ENCODE peak calls at places on chromosomes 6 and 20, in six cellular contexts. One of them, this sample, is unnamed.

GRCh38 chr20:51768759-51769517 is 748 bp upstream of the ATP9A start:
- DNase-seq in astrocyte of the cerebellum: no peak
- DNase-seq in H7: peak; percentile 49
- DNase-seq in tibial artery: no peak
- DNase-seq in fibroblast of villous mesenchyme: no peak
- DNase-seq in choroid plexus epithelial cell: no peak
- DNase-seq in this sample: no peak

GRCh38 chr6:1611322-1611571 is 1.5 kb downstream of the FOXC1 start:
- DNase-seq in tibial artery: no peak
- DNase-seq in H7: peak; percentile 93
- DNase-seq in choroid plexus epithelial cell: no peak
- DNase-seq in fibroblast of villous mesenchyme: no peak
- DNase-seq in astrocyte of the cerebellum: no peak
- DNase-seq in this sample: no peak

GRCh38 chr20:60695223-60695622 is 556.8 kb upstream of the CDH4 start:
- DNase-seq in fibroblast of villous mesenchyme: peak; percentile 36
- DNase-seq in astrocyte of the cerebellum: peak; percentile 42
- DNase-seq in tibial artery: no peak
- DNase-seq in H7: no peak
- DNase-seq in choroid plexus epithelial cell: peak; percentile 14
- DNase-seq in this sample: no peak

GRCh38 chr6:159035891-159036290 is 8.9 kb downstream of the TAGAP start:
- DNase-seq in astrocyte of the cerebellum: no peak
- DNase-seq in fibroblast of villous mesenchyme: no peak
- DNase-seq in tibial artery: no peak
- DNase-seq in H7: peak; percentile 35
- DNase-seq in choroid plexus epithelial cell: no peak
- DNase-seq in this sample: no peak

GRCh38 chr20:15316556-15316955 is 979.1 kb upstream of the FLRT3 start:
- DNase-seq in H7: no peak
- DNase-seq in choroid plexus epithelial cell: no peak
- DNase-seq in fibroblast of villous mesenchyme: no peak
- DNase-seq in tibial artery: no peak
- DNase-seq in astrocyte of the cerebellum: no peak
- DNase-seq in this sample: no peak

GRCh38 chr20:63640086-63640485 is 13.1 kb downstream of the STMN3 start:
- DNase-seq in fibroblast of villous mesenchyme: no peak
- DNase-seq in H7: no peak
- DNase-seq in astrocyte of the cerebellum: no peak
- DNase-seq in choroid plexus epithelial cell: no peak
- DNase-seq in tibial artery: no peak
- DNase-seq in this sample: no peak

GRCh38 chr6:33787954-33788693 is 806 bp downstream of the LEMD2 start:
- DNase-seq in tibial artery: peak; percentile 88
- DNase-seq in astrocyte of the cerebellum: no peak
- DNase-seq in fibroblast of villous mesenchyme: peak; percentile 91
- DNase-seq in H7: peak; percentile 88
- DNase-seq in choroid plexus epithelial cell: peak; percentile 92
- DNase-seq in this sample: peak; percentile 92

GRCh38 chr20:44863661-44864060 is 21.8 kb upstream of the YWHAB start:
- DNase-seq in choroid plexus epithelial cell: no peak
- DNase-seq in tibial artery: no peak
- DNase-seq in fibroblast of villous mesenchyme: no peak
- DNase-seq in astrocyte of the cerebellum: no peak
- DNase-seq in H7: no peak
- DNase-seq in this sample: no peak

GRCh38 chr6:111418971-111419693 is 63.9 kb downstream of the REV3L start:
- DNase-seq in choroid plexus epithelial cell: peak; percentile 72
- DNase-seq in fibroblast of villous mesenchyme: peak; percentile 63
- DNase-seq in astrocyte of the cerebellum: peak; percentile 47
- DNase-seq in H7: no peak
- DNase-seq in tibial artery: no peak
- DNase-seq in this sample: no peak

GRCh38 chr6:152170702-152171667 is 363.5 kb downstream of the ESR1 start:
- DNase-seq in fibroblast of villous mesenchyme: peak; percentile 74
- DNase-seq in tibial artery: no peak
- DNase-seq in H7: no peak
- DNase-seq in choroid plexus epithelial cell: peak; percentile 84
- DNase-seq in astrocyte of the cerebellum: peak; percentile 81
- DNase-seq in this sample: no peak

GRCh38 chr20:22700387-22700786 is 116.0 kb upstream of the FOXA2 start:
- DNase-seq in H7: no peak
- DNase-seq in fibroblast of villous mesenchyme: no peak
- DNase-seq in tibial artery: peak; percentile 80
- DNase-seq in choroid plexus epithelial cell: peak; percentile 83
- DNase-seq in astrocyte of the cerebellum: peak; percentile 8
- DNase-seq in this sample: no peak

GRCh38 chr6:47159763-47160162 is 117.6 kb upstream of the ADGRF1 start:
- DNase-seq in choroid plexus epithelial cell: no peak
- DNase-seq in tibial artery: no peak
- DNase-seq in astrocyte of the cerebellum: no peak
- DNase-seq in H7: no peak
- DNase-seq in fibroblast of villous mesenchyme: no peak
- DNase-seq in this sample: no peak

GRCh38 chr6:82588020-82588419 is 224.4 kb downstream of the TPBG start:
- DNase-seq in fibroblast of villous mesenchyme: peak; percentile 8
- DNase-seq in astrocyte of the cerebellum: no peak
- DNase-seq in H7: no peak
- DNase-seq in tibial artery: no peak
- DNase-seq in choroid plexus epithelial cell: no peak
- DNase-seq in this sample: no peak

GRCh38 chr6:144353871-144354314 is 68.8 kb downstream of the UTRN start:
- DNase-seq in astrocyte of the cerebellum: no peak
- DNase-seq in H7: no peak
- DNase-seq in choroid plexus epithelial cell: no peak
- DNase-seq in fibroblast of villous mesenchyme: no peak
- DNase-seq in tibial artery: no peak
- DNase-seq in this sample: no peak

GRCh38 chr20:50670126-50670862 is 21.0 kb downstream of the RIPOR3 start:
- DNase-seq in H7: no peak
- DNase-seq in fibroblast of villous mesenchyme: no peak
- DNase-seq in astrocyte of the cerebellum: no peak
- DNase-seq in choroid plexus epithelial cell: no peak
- DNase-seq in tibial artery: no peak
- DNase-seq in this sample: no peak

GRCh38 chr6:16519265-16520242 is 241.7 kb downstream of the ATXN1 start:
- DNase-seq in choroid plexus epithelial cell: no peak
- DNase-seq in astrocyte of the cerebellum: no peak
- DNase-seq in fibroblast of villous mesenchyme: no peak
- DNase-seq in H7: peak; percentile 15
- DNase-seq in tibial artery: no peak
- DNase-seq in this sample: no peak

GRCh38 chr6:34981951-34982350 is 92.9 kb downstream of the ANKS1A start:
- DNase-seq in tibial artery: no peak
- DNase-seq in astrocyte of the cerebellum: no peak
- DNase-seq in choroid plexus epithelial cell: peak; percentile 35
- DNase-seq in H7: no peak
- DNase-seq in fibroblast of villous mesenchyme: no peak
- DNase-seq in this sample: no peak

GRCh38 chr6:90722648-90723047 is 135.8 kb upstream of the MAP3K7 start:
- DNase-seq in H7: no peak
- DNase-seq in astrocyte of the cerebellum: no peak
- DNase-seq in choroid plexus epithelial cell: no peak
- DNase-seq in tibial artery: no peak
- DNase-seq in fibroblast of villous mesenchyme: no peak
- DNase-seq in this sample: no peak

GRCh38 chr20:25071722-25072121 is 10.2 kb downstream of the VSX1 start:
- DNase-seq in tibial artery: no peak
- DNase-seq in astrocyte of the cerebellum: no peak
- DNase-seq in H7: peak; percentile 61
- DNase-seq in choroid plexus epithelial cell: no peak
- DNase-seq in fibroblast of villous mesenchyme: no peak
- DNase-seq in this sample: no peak

GRCh38 chr6:7467007-7467897 is 74.2 kb upstream of the DSP start:
- DNase-seq in choroid plexus epithelial cell: peak; percentile 15
- DNase-seq in H7: no peak
- DNase-seq in astrocyte of the cerebellum: no peak
- DNase-seq in tibial artery: no peak
- DNase-seq in fibroblast of villous mesenchyme: peak; percentile 44
- DNase-seq in this sample: no peak

GRCh38 chr6:7463785-7464184 is 74.2 kb downstream of the RIOK1 start:
- DNase-seq in tibial artery: no peak
- DNase-seq in H7: peak; percentile 64
- DNase-seq in choroid plexus epithelial cell: peak; percentile 14
- DNase-seq in fibroblast of villous mesenchyme: peak; percentile 52
- DNase-seq in astrocyte of the cerebellum: no peak
- DNase-seq in this sample: no peak

GRCh38 chr6:7471171-7471570 is 70.3 kb upstream of the DSP start:
- DNase-seq in astrocyte of the cerebellum: no peak
- DNase-seq in H7: no peak
- DNase-seq in tibial artery: no peak
- DNase-seq in fibroblast of villous mesenchyme: no peak
- DNase-seq in choroid plexus epithelial cell: no peak
- DNase-seq in this sample: no peak

GRCh38 chr6:7469696-7470095 is 71.8 kb upstream of the DSP start:
- DNase-seq in fibroblast of villous mesenchyme: peak; percentile 49
- DNase-seq in astrocyte of the cerebellum: no peak
- DNase-seq in choroid plexus epithelial cell: no peak
- DNase-seq in tibial artery: no peak
- DNase-seq in H7: no peak
- DNase-seq in this sample: no peak

DNA sequence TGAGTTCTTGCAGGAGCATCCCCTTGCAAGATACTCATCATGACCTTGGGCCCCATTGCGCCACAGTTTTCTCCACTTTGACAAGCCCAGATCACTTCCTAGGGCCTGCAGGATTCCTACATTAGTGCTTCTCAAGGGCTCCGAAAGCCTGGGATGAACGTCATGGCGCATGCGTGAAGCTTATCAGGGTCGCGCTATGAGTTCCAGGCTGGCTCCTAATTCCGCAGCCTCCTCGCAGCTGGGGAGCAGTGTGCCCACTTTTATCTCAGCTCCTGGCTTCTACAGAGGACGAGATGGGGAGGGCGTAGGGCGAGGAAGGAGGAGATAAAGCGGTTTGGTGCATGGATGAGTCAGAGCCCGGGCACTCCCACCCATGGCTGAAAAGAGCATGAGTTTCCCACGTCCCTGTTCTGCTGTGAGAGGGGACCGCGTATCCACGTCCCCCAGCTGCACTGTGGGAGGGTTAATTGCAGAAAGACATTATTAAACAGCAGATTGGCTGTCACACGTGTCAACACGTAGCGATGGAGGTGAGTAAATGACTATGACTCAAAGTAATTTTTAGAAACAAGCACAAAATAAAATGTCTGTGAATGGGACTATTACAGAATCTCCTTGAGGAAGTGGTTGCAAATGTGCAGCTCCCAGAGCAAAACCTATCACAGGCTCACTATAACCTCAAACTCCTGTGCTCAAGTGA is 72.9 kb upstream of the DSP start:
- DNase-seq in astrocyte of the cerebellum: no peak
- DNase-seq in fibroblast of villous mesenchyme: peak; percentile 89
- DNase-seq in choroid plexus epithelial cell: peak; percentile 46
- DNase-seq in H7: no peak
- DNase-seq in tibial artery: no peak
- DNase-seq in this sample: peak; percentile 21
- H3K4me3 ChIP-seq in astrocyte of the cerebellum: no peak overlapping the region
- H3K4me3 ChIP-seq in fibroblast of villous mesenchyme: peak overlapping the region; percentile 53
- H3K4me3 ChIP-seq in choroid plexus epithelial cell: peak overlapping the region; percentile 39
- H3K4me3 ChIP-seq in H7: no peak overlapping the region
- H3K4me3 ChIP-seq in tibial artery: peak overlapping the region; percentile 31
- H3K4me3 ChIP-seq in this sample: peak overlapping the region; percentile 22

GRCh38 chr6:42140756-42141602 is 1.4 kb downstream of the C6orf132 start:
- DNase-seq in fibroblast of villous mesenchyme: no peak
- DNase-seq in H7: no peak
- DNase-seq in tibial artery: peak; percentile 73
- DNase-seq in astrocyte of the cerebellum: no peak
- DNase-seq in choroid plexus epithelial cell: peak; percentile 69
- DNase-seq in this sample: no peak
- H3K4me3 ChIP-seq in fibroblast of villous mesenchyme: no peak overlapping the region
- H3K4me3 ChIP-seq in H7: peak overlapping the region; percentile 71
- H3K4me3 ChIP-seq in tibial artery: no peak overlapping the region
- H3K4me3 ChIP-seq in astrocyte of the cerebellum: peak overlapping the region; percentile 50
- H3K4me3 ChIP-seq in choroid plexus epithelial cell: peak overlapping the region; percentile 71
- H3K4me3 ChIP-seq in this sample: no peak overlapping the region

GRCh38 chr6:43226192-43226851 is 3.0 kb downstream of the DNPH1 start:
- DNase-seq in fibroblast of villous mesenchyme: no peak
- DNase-seq in choroid plexus epithelial cell: no peak
- DNase-seq in H7: peak; percentile 19
- DNase-seq in tibial artery: no peak
- DNase-seq in astrocyte of the cerebellum: no peak
- DNase-seq in this sample: peak; percentile 22
- H3K4me3 ChIP-seq in fibroblast of villous mesenchyme: no peak overlapping the region
- H3K4me3 ChIP-seq in choroid plexus epithelial cell: no peak overlapping the region
- H3K4me3 ChIP-seq in H7: no peak overlapping the region
- H3K4me3 ChIP-seq in tibial artery: no peak overlapping the region
- H3K4me3 ChIP-seq in astrocyte of the cerebellum: no peak overlapping the region
- H3K4me3 ChIP-seq in this sample: no peak overlapping the region

GRCh38 chr6:129491436-129491835 is 218.5 kb downstream of the ARHGAP18 start:
- DNase-seq in tibial artery: no peak
- DNase-seq in fibroblast of villous mesenchyme: no peak
- DNase-seq in astrocyte of the cerebellum: no peak
- DNase-seq in choroid plexus epithelial cell: peak; percentile 66
- DNase-seq in H7: no peak
- DNase-seq in this sample: no peak
- H3K4me3 ChIP-seq in tibial artery: no peak overlapping the region
- H3K4me3 ChIP-seq in fibroblast of villous mesenchyme: peak overlapping the region; percentile 66
- H3K4me3 ChIP-seq in astrocyte of the cerebellum: no peak overlapping the region
- H3K4me3 ChIP-seq in choroid plexus epithelial cell: no peak overlapping the region
- H3K4me3 ChIP-seq in H7: no peak overlapping the region
- H3K4me3 ChIP-seq in this sample: no peak overlapping the region

GRCh38 chr6:36443498-36443844 is 671 bp downstream of the KCTD20 start:
- DNase-seq in tibial artery: no peak
- DNase-seq in H7: no peak
- DNase-seq in fibroblast of villous mesenchyme: no peak
- DNase-seq in astrocyte of the cerebellum: no peak
- DNase-seq in choroid plexus epithelial cell: peak; percentile 34
- DNase-seq in this sample: no peak

GRCh38 chr6:36442083-36442670 is 477 bp downstream of the PXT1 start:
- DNase-seq in tibial artery: no peak
- DNase-seq in choroid plexus epithelial cell: no peak
- DNase-seq in astrocyte of the cerebellum: no peak
- DNase-seq in H7: no peak
- DNase-seq in fibroblast of villous mesenchyme: no peak
- DNase-seq in this sample: peak; percentile 24

GRCh38 chr6:36442671-36443497 is at the start of the genes KCTD20 and PXT1:
- DNase-seq in tibial artery: peak; percentile 91
- DNase-seq in choroid plexus epithelial cell: peak; percentile 86
- DNase-seq in fibroblast of villous mesenchyme: peak; percentile 89
- DNase-seq in H7: peak; percentile 92
- DNase-seq in astrocyte of the cerebellum: peak; percentile 44
- DNase-seq in this sample: peak; percentile 91

GRCh38 chr6:36443951-36444428 is 1.2 kb downstream of the KCTD20 start:
- DNase-seq in choroid plexus epithelial cell: peak; percentile 24
- DNase-seq in fibroblast of villous mesenchyme: peak; percentile 39
- DNase-seq in astrocyte of the cerebellum: no peak
- DNase-seq in tibial artery: no peak
- DNase-seq in H7: peak; percentile 76
- DNase-seq in this sample: no peak

DNA sequence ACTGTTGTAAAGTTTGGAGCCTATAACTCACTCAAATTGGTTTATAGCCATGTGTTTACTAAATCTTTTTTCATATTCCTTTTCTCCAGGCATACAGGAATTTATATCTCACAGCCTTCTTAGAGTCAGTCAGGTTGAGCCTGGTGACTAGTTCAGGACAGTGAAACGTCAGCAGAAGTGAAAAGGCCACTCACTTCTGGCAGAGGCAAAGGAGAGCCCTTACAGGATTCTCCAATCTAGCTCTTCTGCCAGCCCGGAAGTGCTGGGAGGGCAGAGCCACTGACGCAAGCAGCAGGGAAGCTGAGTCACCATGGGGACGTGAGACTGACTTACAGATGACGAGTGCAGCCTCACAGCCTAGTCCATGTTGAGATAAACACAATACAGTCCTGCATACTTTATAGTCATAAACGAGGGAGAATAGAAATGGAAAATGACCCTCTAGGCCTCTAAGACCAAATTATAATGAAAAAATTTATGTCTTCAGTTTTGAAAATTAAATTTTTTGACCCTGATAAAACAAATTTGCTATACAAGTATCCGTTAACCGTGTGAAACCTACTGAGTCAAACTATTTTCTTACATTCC is 1.3 kb downstream of the PXT1 start:
- DNase-seq in tibial artery: peak; percentile 98
- DNase-seq in H7: peak; percentile 83
- DNase-seq in fibroblast of villous mesenchyme: peak; percentile 100
- DNase-seq in choroid plexus epithelial cell: peak; percentile 99
- DNase-seq in astrocyte of the cerebellum: peak; percentile 91
- DNase-seq in this sample: peak; percentile 93
- H3K4me3 ChIP-seq in tibial artery: no peak overlapping the region
- H3K4me3 ChIP-seq in H7: no peak overlapping the region
- H3K4me3 ChIP-seq in fibroblast of villous mesenchyme: no peak overlapping the region
- H3K4me3 ChIP-seq in choroid plexus epithelial cell: no peak overlapping the region
- H3K4me3 ChIP-seq in astrocyte of the cerebellum: no peak overlapping the region
- H3K4me3 ChIP-seq in this sample: peak overlapping the region; percentile 77